ENCODE peak calls at places on chromosome 14, in six cellular contexts. X is GM23338, V is GM13977, R is fibroblast of the aortic adventitia, P is astrocyte of the cerebellum, Y is heart left ventricle. C is an unnamed sample.
A peak's percentile ranks its signal among the peaks of the same experiment; 100 is the strongest.

GRCh38 chr14:31677052-31677451 is 115.8 kb downstream of the NUBPL start:
- DNase-seq in X (no peak), V (no peak), R (no peak), P (no peak), Y (no peak), C (no peak)

GRCh38 chr14:102827716-102828115 is 50.5 kb downstream of the TRAF3 start:
- DNase-seq in X (no peak), V (no peak), R (no peak), P (peak; percentile 57), Y (no peak), C (no peak)

GRCh38 chr14:61876362-61877049 is 114.3 kb downstream of the SNAPC1 start:
- DNase-seq in X (no peak), V (peak; percentile 18), R (no peak), P (no peak), Y (no peak), C (no peak)

GRCh38 chr14:94047581-94047980 is 21.4 kb downstream of the OTUB2 start:
- DNase-seq in X (no peak), V (no peak), R (no peak), P (no peak), Y (no peak), C (no peak)

GRCh38 chr14:33512201-33512600 is 438.7 kb downstream of the EGLN3 start:
- DNase-seq in X (no peak), V (no peak), R (peak; percentile 74), P (peak; percentile 36), Y (no peak), C (no peak)

GRCh38 chr14:61320806-61321384 is 484 bp upstream of the PRKCH start:
- DNase-seq in X (peak; percentile 18), V (no peak), R (no peak), P (no peak), Y (peak; percentile 21), C (no peak)

GRCh38 chr14:39368261-39368959 is 63.8 kb downstream of the FBXO33 start:
- DNase-seq in X (peak; percentile 92), V (peak; percentile 39), R (peak; percentile 85), P (peak; percentile 86), Y (peak; percentile 42), C (peak; percentile 30)

GRCh38 chr14:22641851-22642250 is 2.3 kb downstream of the OR6J1 start:
- DNase-seq in X (no peak), V (no peak), R (no peak), P (no peak), Y (no peak), C (no peak)

GRCh38 chr14:71355324-71356201 is 448.3 kb downstream of the PCNX1 start:
- DNase-seq in X (peak; percentile 26), V (no peak), R (peak; percentile 92), P (no peak), Y (peak; percentile 42), C (peak; percentile 37)

GRCh38 chr14:71574976-71575375 is 357.3 kb upstream of the RGS6 start:
- DNase-seq in X (peak; percentile 22), V (no peak), R (peak; percentile 92), P (peak; percentile 71), Y (no peak), C (no peak)

GRCh38 chr14:56196274-56196673 is 78.1 kb downstream of the PELI2 start:
- DNase-seq in X (no peak), V (no peak), R (peak; percentile 62), P (no peak), Y (no peak), C (no peak)

GRCh38 chr14:71555654-71556559 is 376.3 kb upstream of the RGS6 start:
- DNase-seq in X (no peak), V (peak; percentile 42), R (peak; percentile 40), P (no peak), Y (no peak), C (peak; percentile 54)

DNA sequence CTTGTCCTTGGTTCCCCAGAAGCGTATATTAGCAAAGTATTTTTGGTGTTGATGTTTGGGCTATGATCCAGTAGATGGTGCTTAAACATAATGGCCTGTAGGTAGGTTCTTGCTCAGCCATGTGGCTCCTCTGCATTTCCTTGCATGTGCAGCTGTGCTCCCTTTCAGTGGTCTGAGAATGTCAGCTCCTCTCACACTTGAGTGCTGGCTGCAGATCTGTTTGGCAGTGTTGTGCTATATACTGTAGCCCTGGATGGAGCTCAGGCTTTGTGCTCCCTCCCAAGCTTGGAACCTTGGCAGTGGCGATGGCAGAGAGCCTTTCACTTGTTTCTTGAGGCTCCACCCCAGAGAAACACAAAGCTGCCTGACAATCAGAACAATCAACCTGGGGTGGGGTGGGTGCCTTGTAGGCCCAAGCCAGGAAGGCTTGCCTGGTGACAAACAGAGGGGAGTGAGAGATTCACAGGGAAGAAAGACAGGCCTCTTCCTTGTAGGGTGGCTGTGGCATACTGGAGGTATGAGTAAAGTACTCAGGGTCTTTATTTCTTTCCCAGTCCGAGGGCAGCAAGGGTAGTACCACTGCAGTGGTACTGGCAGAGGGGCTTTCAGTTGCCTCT is 255.3 kb downstream of the RAD51B start:
- DNase-seq in X (no peak), V (no peak), R (peak; percentile 45), P (no peak), Y (no peak), C (no peak)
- TF ChIP-seq CTCF in X (peak; percentile 31), V (peak; percentile 22), R (no peak), P (no peak), Y (no peak), C (no peak)

GRCh38 chr14:99595524-99595923 is 8.5 kb downstream of the CCDC85C start:
- DNase-seq in X (no peak), V (no peak), R (no peak), P (no peak), Y (no peak), C (no peak)

GRCh38 chr14:99592394-99592793 is 11.6 kb downstream of the CCDC85C start:
- DNase-seq in X (no peak), V (no peak), R (no peak), P (no peak), Y (no peak), C (no peak)

GRCh38 chr14:99595034-99595433 is 9.0 kb downstream of the CCDC85C start:
- DNase-seq in X (no peak), V (peak; percentile 76), R (no peak), P (no peak), Y (no peak), C (peak; percentile 67)

GRCh38 chr14:99592933-99593753 is 10.9 kb downstream of the CCDC85C start:
- DNase-seq in X (no peak), V (no peak), R (no peak), P (no peak), Y (no peak), C (no peak)

GRCh38 chr14:99593971-99594841 is 9.8 kb downstream of the CCDC85C start:
- DNase-seq in X (no peak), V (no peak), R (no peak), P (no peak), Y (no peak), C (no peak)
- TF ChIP-seq CTCF in X (peak; percentile 29), V (no peak), R (no peak), P (no peak), Y (no peak), C (no peak)

DNA sequence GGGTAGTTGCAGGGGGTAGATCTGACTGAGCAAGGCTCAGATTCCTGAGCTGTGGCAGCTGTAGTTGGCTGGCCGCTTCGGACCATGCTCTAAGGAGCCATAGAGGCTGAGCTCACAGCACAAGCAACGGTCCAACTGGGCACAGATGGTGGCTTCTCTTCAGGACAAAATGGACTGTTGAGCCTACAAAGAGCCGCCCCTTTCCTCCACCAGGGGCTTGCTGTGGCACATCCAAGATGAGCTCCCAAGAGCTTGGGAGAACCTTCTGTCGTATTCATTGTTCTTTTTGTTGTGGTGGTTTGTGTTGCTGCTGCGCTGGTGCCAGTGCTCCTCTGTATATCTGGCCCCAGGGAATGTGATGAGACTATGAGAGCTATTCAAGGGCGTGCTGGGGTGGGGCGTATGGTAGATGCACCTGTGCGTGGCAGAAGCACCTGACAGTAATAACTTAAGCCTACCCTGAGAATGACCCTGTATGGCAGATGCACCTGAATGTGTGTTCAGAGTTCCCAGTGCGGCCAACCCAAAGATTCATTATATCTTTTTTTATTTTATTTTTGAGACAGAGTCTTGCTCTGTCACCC is 17.8 kb upstream of the LGALS3 start:
- DNase-seq in X (peak; percentile 50), V (no peak), R (no peak), P (no peak), Y (no peak), C (no peak)
- TF ChIP-seq CTCF in X (no peak), V (no peak), R (peak; percentile 1), P (peak; percentile 7), Y (no peak), C (no peak)

GRCh38 chr14:89955418-89956293 is at the start of gene TDP1:
- DNase-seq in X (peak; percentile 98), V (peak; percentile 96), R (peak; percentile 93), P (peak; percentile 91), Y (peak; percentile 95), C (peak; percentile 95)
- TF ChIP-seq CTCF in X (peak; percentile 29), V (no peak), R (no peak), P (no peak), Y (no peak), C (no peak)